ENCODE peak calls at places on chromosomes 1 and 21, in six cellular contexts. Q is GM23338; N is MCF 10A; T is CD4-positive, alpha-beta T cell; W is progenitor cell of endocrine pancreas; P is H9. J is an unnamed sample.

GRCh38 chr1:220999872-221000863 is 120.9 kb downstream of the HLX start:
- DNase-seq in Q (no peak), N (peak; percentile 38), T (no peak), W (no peak), P (no peak), J (no peak)

GRCh38 chr1:38095337-38096030 is 48.9 kb upstream of the POU3F1 start:
- DNase-seq in Q (no peak), N (no peak), T (no peak), W (no peak), P (no peak), J (no peak)

GRCh38 chr1:87149166-87150065 is 179.3 kb upstream of the LMO4 start:
- DNase-seq in Q (peak; percentile 34), N (peak; percentile 11), T (no peak), W (no peak), P (peak; percentile 40), J (no peak)

GRCh38 chr1:119160851-119161250 is 20.4 kb upstream of the WARS2 start:
- DNase-seq in Q (no peak), N (no peak), T (no peak), W (no peak), P (no peak), J (no peak)

GRCh38 chr1:31063636-31064035 is 1.9 kb downstream of the PUM1 start:
- DNase-seq in Q (peak; percentile 30), N (peak; percentile 25), T (no peak), W (no peak), P (no peak), J (no peak)

GRCh38 chr1:202155478-202156021 is 4.9 kb downstream of the PTPN7 start:
- DNase-seq in Q (no peak), N (peak; percentile 92), T (no peak), W (no peak), P (no peak), J (no peak)

GRCh38 chr1:117120774-117121588 is 568 bp downstream of the TRIM45 start:
- DNase-seq in Q (peak; percentile 66), N (no peak), T (no peak), W (peak; percentile 10), P (peak; percentile 34), J (no peak)

GRCh38 chr1:180839547-180839946 is 73.2 kb upstream of the KIAA1614 start:
- DNase-seq in Q (no peak), N (no peak), T (no peak), W (no peak), P (no peak), J (no peak)

GRCh38 chr1:218498061-218498938 is 153.2 kb downstream of the TGFB2 start:
- DNase-seq in Q (no peak), N (peak; percentile 74), T (no peak), W (no peak), P (no peak), J (no peak)

GRCh38 chr1:248165186-248165585 is 9.4 kb upstream of the OR2M2 start:
- DNase-seq in Q (no peak), N (no peak), T (no peak), W (no peak), P (no peak), J (no peak)

GRCh38 chr1:109632671-109633346 is 13.2 kb downstream of the AMPD2 start:
- DNase-seq in Q (no peak), N (no peak), T (no peak), W (no peak), P (peak; percentile 26), J (no peak)

GRCh38 chr1:59204001-59204400 is 92.9 kb upstream of the FGGY start:
- DNase-seq in Q (no peak), N (no peak), T (no peak), W (no peak), P (no peak), J (no peak)

GRCh38 chr1:13587256-13588030 is 3.8 kb downstream of the PDPN start:
- DNase-seq in Q (no peak), N (peak; percentile 57), T (no peak), W (no peak), P (no peak), J (no peak)

GRCh38 chr1:200989337-200989736 is 34.2 kb downstream of the KIF21B start:
- DNase-seq in Q (no peak), N (no peak), T (no peak), W (no peak), P (no peak), J (no peak)

GRCh38 chr1:9715536-9716226 is 64.2 kb downstream of the PIK3CD start:
- DNase-seq in Q (no peak), N (no peak), T (peak; percentile 65), W (no peak), P (no peak), J (no peak)

GRCh38 chr1:43766818-43767525 is 59.6 kb downstream of the ST3GAL3 start:
- DNase-seq in Q (peak; percentile 87), N (no peak), T (no peak), W (no peak), P (peak; percentile 70), J (no peak)

GRCh38 chr1:97907886-97908285 is 12.9 kb downstream of the DPYD start:
- DNase-seq in Q (no peak), N (peak; percentile 31), T (no peak), W (no peak), P (no peak), J (no peak)

GRCh38 chr21:42225042-42225441 is 6.1 kb downstream of the ABCG1 start:
- DNase-seq in Q (no peak), N (no peak), T (no peak), W (no peak), P (no peak), J (no peak)

GRCh38 chr1:21937372-21938121 is 437 bp upstream of the HSPG2 start:
- DNase-seq in Q (peak; percentile 90), N (peak; percentile 81), T (peak; percentile 75), W (peak; percentile 75), P (peak; percentile 84), J (peak; percentile 79)

GRCh38 chr1:15803380-15803779 is 4.1 kb downstream of the UQCRHL start:
- DNase-seq in Q (peak; percentile 82), N (peak; percentile 54), T (no peak), W (no peak), P (peak; percentile 63), J (no peak)

GRCh38 chr1:192858456-192858855 is 49.6 kb downstream of the RGS2 start:
- DNase-seq in Q (no peak), N (no peak), T (no peak), W (no peak), P (no peak), J (no peak)

GRCh38 chr1:227937531-227938145 is 10.1 kb downstream of the WNT9A start:
- DNase-seq in Q (no peak), N (no peak), T (no peak), W (no peak), P (no peak), J (no peak)

GRCh38 chr1:203173566-203173965 is 2.1 kb downstream of the MYBPH start:
- DNase-seq in Q (no peak), N (no peak), T (no peak), W (no peak), P (no peak), J (no peak)

GRCh38 chr1:2910211-2910610 is 108.7 kb upstream of the TTC34 start:
- DNase-seq in Q (no peak), N (no peak), T (no peak), W (no peak), P (no peak), J (no peak)

GRCh38 chr1:235599536-235599935 is 50.0 kb downstream of the GNG4 start:
- DNase-seq in Q (peak; percentile 19), N (no peak), T (no peak), W (no peak), P (no peak), J (no peak)

GRCh38 chr1:235601087-235601486 is 48.5 kb downstream of the GNG4 start:
- DNase-seq in Q (peak; percentile 85), N (peak; percentile 63), T (no peak), W (no peak), P (peak; percentile 57), J (no peak)

GRCh38 chr1:235595079-235595478 is 54.5 kb downstream of the GNG4 start:
- DNase-seq in Q (no peak), N (no peak), T (no peak), W (no peak), P (no peak), J (no peak)

GRCh38 chr1:235597867-235598553 is 51.6 kb downstream of the GNG4 start:
- DNase-seq in Q (peak; percentile 57), N (peak; percentile 83), T (no peak), W (no peak), P (no peak), J (no peak)
- TF ChIP-seq CTCF in Q (peak; percentile 46), N (peak; percentile 70), T (no peak), W (peak; percentile 45), P (peak; percentile 61), J (peak; percentile 54)

GRCh38 chr1:78688701-78689100 is 39.1 kb downstream of the IFI44 start:
- DNase-seq in Q (peak; percentile 20), N (peak; percentile 44), T (no peak), W (no peak), P (no peak), J (no peak)
- TF ChIP-seq CTCF in Q (peak; percentile 46), N (peak; percentile 43), T (no peak), W (no peak), P (peak; percentile 32), J (no peak)

GRCh38 chr1:224896130-224896781 is 33.2 kb upstream of the DNAH14 start:
- DNase-seq in Q (no peak), N (no peak), T (no peak), W (no peak), P (no peak), J (no peak)

GRCh38 chr1:224897928-224898327 is 31.5 kb upstream of the DNAH14 start:
- DNase-seq in Q (no peak), N (no peak), T (no peak), W (no peak), P (no peak), J (no peak)

GRCh38 chr1:224898937-224899336 is 30.5 kb upstream of the DNAH14 start:
- DNase-seq in Q (no peak), N (no peak), T (no peak), W (no peak), P (no peak), J (no peak)

GRCh38 chr1:224897501-224897900 is 32.0 kb upstream of the DNAH14 start:
- DNase-seq in Q (no peak), N (peak; percentile 23), T (no peak), W (no peak), P (no peak), J (no peak)

GRCh38 chr1:224894915-224895314 is 34.6 kb upstream of the DNAH14 start:
- DNase-seq in Q (peak; percentile 82), N (peak; percentile 62), T (no peak), W (no peak), P (peak; percentile 39), J (peak; percentile 47)
- TF ChIP-seq CTCF in Q (peak; percentile 75), N (peak; percentile 47), T (no peak), W (peak; percentile 32), P (peak; percentile 68), J (peak; percentile 44)

GRCh38 chr1:185559684-185560310 is 174.4 kb upstream of the HMCN1 start:
- DNase-seq in Q (peak; percentile 82), N (peak; percentile 70), T (no peak), W (no peak), P (peak; percentile 72), J (peak; percentile 45)
- TF ChIP-seq CTCF in Q (peak; percentile 89), N (peak; percentile 51), T (no peak), W (peak; percentile 45), P (peak; percentile 73), J (peak; percentile 41)

J was measured in Caco-2.